ENCODE peak calls at places on chromosomes 2 and 18, in eight cellular contexts. H is endodermal cell, V is sigmoid colon, O is NCI-H524 treated with DMSO at 0.1 percent for 48 hours, J is T-helper 2 cell, M is NCI-H1436, I is HEK293T, B is T-helper 17 cell. Y is an unnamed sample.

GRCh38 chr2:119366161-119366648 is 429 bp downstream of the C2orf76 start:
- DNase-seq in J (no peak), B (no peak), V (peak), O (no peak), M (no peak), I (no peak), H (no peak), Y (no peak)

GRCh38 chr2:239648607-239649006 is 247.8 kb upstream of the HDAC4 start:
- DNase-seq in V (no peak), I (no peak), J (no peak), B (no peak), M (no peak), O (peak), H (peak), Y (no peak)

GRCh38 chr2:72993147-72993546 is 75.8 kb downstream of the EMX1 start:
- DNase-seq in I (peak), H (peak), B (no peak), V (peak), O (no peak), M (peak), J (peak), Y (no peak)

GRCh38 chr18:58064406-58064998 is 20.5 kb downstream of the NEDD4L start:
- DNase-seq in I (no peak), B (no peak), M (no peak), O (no peak), J (no peak), V (no peak), H (no peak), Y (peak)

GRCh38 chr2:23500836-23501235 is 115.9 kb downstream of the KLHL29 start:
- DNase-seq in H (no peak), J (no peak), V (no peak), I (no peak), O (no peak), B (no peak), M (no peak), Y (no peak)

GRCh38 chr18:37565138-37565984 is at the start of gene CELF4:
- DNase-seq in I (peak), V (peak), B (no peak), J (no peak), M (peak), O (peak), H (no peak), Y (peak)

GRCh38 chr2:188414412-188414811 is 122.7 kb downstream of the GULP1 start:
- DNase-seq in V (no peak), B (no peak), M (no peak), I (no peak), H (no peak), O (no peak), J (no peak), Y (no peak)

GRCh38 chr2:240926516-240927389 is 20.6 kb downstream of the CROCC2 start:
- DNase-seq in M (no peak), V (peak), B (peak), I (no peak), J (no peak), O (no peak), H (peak), Y (no peak)

GRCh38 chr2:50749226-50749625 is 282.7 kb downstream of the NRXN1 start:
- DNase-seq in M (no peak), J (no peak), H (no peak), V (no peak), I (no peak), B (no peak), O (no peak), Y (no peak)

GRCh38 chr2:72719416-72719815 is 106.4 kb downstream of the EXOC6B start:
- DNase-seq in M (no peak), V (no peak), B (no peak), I (peak), J (no peak), H (peak), O (no peak), Y (no peak)